ENCODE peak calls at places on chromosomes 13 and 19, in eight cellular contexts. U is AG10803, N is upper lobe of right lung, G is stomach, T is hepatocyte, C is HCT116, L is astrocyte of the cerebellum, S is BE2C. Y is an unnamed sample.

GRCh38 chr19:41426952-41427646 is at the start of gene B3GNT8:
- DNase-seq in T (peak), U (peak), G (peak), C (no peak), L (no peak), S (peak), N (peak), Y (peak)

GRCh38 chr19:14089662-14090508 is 666 bp downstream of the SAMD1 start:
- DNase-seq in N (peak), U (peak), G (peak), T (peak), C (no peak), L (no peak), S (peak), Y (peak)

GRCh38 chr19:41711376-41712261 is 3.2 kb downstream of the CEACAM5 start:
- DNase-seq in L (no peak), C (no peak), N (no peak), G (peak), U (no peak), S (no peak), T (no peak), Y (no peak)

GRCh38 chr13:70249332-70250064 is 141.2 kb upstream of the KLHL1 start:
- DNase-seq in C (peak), G (no peak), U (no peak), L (peak), T (peak), S (no peak), N (no peak), Y (no peak)

GRCh38 chr19:41299046-41299754 is 10.8 kb upstream of the CCDC97 start:
- DNase-seq in G (no peak), L (no peak), T (no peak), S (no peak), C (no peak), N (no peak), U (peak), Y (peak)

GRCh38 chr13:96020941-96021340 is 32.3 kb downstream of the UGGT2 start:
- DNase-seq in T (peak), C (no peak), U (no peak), G (no peak), L (no peak), N (no peak), S (no peak), Y (no peak)

GRCh38 chr19:1862424-1863307 is 713 bp downstream of the KLF16 start:
- DNase-seq in U (no peak), T (peak), C (no peak), L (no peak), N (peak), G (no peak), S (peak), Y (no peak)

GRCh38 chr13:103948477-103948876 is 882.3 kb upstream of the SLC10A2 start:
- DNase-seq in U (no peak), C (no peak), L (no peak), T (no peak), N (no peak), S (no peak), G (no peak), Y (no peak)

GRCh38 chr13:80473695-80474094 is 132.8 kb upstream of the SPRY2 start:
- DNase-seq in C (no peak), L (no peak), N (no peak), T (peak), G (no peak), S (no peak), U (no peak), Y (no peak)

GRCh38 chr13:41579168-41579567 is 121.8 kb downstream of the RGCC start:
- DNase-seq in C (no peak), S (no peak), L (no peak), G (no peak), T (no peak), N (no peak), U (no peak), Y (no peak)

GRCh38 chr13:97339989-97340361 is 94.0 kb upstream of the RAP2A start:
- DNase-seq in U (no peak), T (no peak), S (no peak), L (no peak), C (no peak), G (no peak), N (no peak), Y (no peak)

GRCh38 chr13:114021464-114022308 is 47.8 kb upstream of the C13orf46 start:
- DNase-seq in L (no peak), G (no peak), N (no peak), S (no peak), C (no peak), U (no peak), T (no peak), Y (no peak)

GRCh38 chr13:99969934-99970760 is 1.4 kb downstream of the ZIC5 start:
- DNase-seq in S (peak), L (no peak), U (no peak), C (peak), T (no peak), G (no peak), N (no peak), Y (no peak)

GRCh38 chr19:1324792-1325567 is 39.3 kb downstream of the EFNA2 start:
- DNase-seq in U (peak), L (peak), C (peak), N (no peak), S (peak), G (peak), T (no peak), Y (no peak)

DNA sequence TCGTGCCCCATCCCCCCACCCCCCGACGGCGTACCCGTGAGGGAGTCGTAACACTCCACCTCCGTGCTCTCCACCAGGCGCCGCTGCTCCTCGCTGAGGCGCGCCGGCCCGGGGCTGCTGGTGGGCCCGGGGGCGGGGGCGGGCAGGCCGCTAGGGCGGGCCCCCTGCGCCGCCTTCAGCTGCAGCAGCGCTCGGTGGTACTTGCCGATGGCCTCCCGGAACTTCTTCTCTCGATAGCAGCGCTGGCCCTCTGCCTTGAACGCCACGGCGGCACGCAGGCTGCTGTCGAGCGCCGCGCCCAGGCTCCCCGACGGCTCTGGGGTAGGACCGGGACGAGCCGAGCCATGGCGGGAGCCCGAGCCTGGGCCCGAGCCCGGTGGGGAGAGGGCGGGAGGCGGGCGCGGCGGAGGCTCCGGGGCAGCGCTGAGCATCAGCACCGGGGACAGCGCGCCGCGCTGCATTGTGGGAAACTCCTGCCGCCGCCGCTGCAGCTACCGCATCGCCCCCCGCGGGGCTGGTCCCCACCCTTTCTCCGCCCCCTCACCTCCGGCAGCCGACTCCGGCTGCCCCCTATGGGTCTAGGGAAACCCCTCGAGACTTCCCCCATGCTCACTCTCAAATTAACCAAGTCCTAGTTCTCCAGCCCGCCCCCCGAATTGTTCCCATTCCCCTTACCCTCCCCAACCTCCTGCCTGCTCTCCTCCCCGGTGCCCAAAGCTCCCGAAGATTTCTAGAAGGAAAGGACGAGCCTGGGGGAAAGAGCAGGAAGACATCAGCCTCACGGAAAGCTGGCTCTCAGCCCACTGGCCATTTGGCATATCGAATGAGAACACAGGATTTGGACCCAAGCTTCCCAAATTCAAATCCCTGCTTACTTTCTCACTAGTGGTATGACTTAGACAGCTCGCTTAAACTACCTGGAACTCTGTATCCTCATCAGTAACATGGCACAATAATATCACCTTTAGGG is at the start of gene TTC9B:
- DNase-seq in C (no peak), T (peak), N (no peak), S (peak), G (no peak), U (no peak), L (no peak), Y (no peak)
- TF ChIP-seq CTCF in C (no peak), T (no peak), N (no peak), S (no peak), G (no peak), U (no peak), L (no peak), Y (no peak)

GRCh38 chr13:21230516-21230915 is 54.1 kb downstream of the MRPL57 start:
- DNase-seq in C (no peak), U (no peak), T (no peak), L (no peak), S (no peak), G (no peak), N (no peak), Y (no peak)

GRCh38 chr13:21225841-21226581 is 49.6 kb downstream of the MRPL57 start:
- DNase-seq in N (no peak), C (no peak), S (no peak), G (no peak), T (no peak), L (no peak), U (no peak), Y (no peak)

GRCh38 chr13:21229241-21230024 is 53.0 kb downstream of the MRPL57 start:
- DNase-seq in C (no peak), G (no peak), S (no peak), U (no peak), T (no peak), N (no peak), L (no peak), Y (no peak)

GRCh38 chr13:21228738-21229137 is 52.3 kb downstream of the MRPL57 start:
- DNase-seq in N (no peak), L (no peak), S (no peak), C (no peak), T (no peak), G (no peak), U (no peak), Y (no peak)

DNA sequence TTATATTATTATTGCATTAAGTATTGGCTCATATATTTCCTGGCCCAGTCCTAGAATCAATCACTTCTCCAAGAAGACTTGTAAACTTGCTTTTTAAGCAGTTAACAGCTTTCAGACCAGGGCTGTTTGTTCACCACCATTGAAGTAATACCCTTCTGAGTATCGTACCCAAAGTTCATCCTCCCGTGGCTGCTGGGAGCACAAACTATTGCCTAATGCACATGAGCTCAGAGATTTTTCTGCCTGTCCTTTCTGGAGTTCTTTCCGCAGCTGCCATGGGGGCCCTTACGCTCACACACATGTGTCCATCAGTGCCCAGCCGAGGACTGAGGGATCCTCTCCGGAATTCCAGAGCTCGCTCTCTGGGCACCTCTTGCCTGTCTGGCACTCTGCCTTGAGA is 51.5 kb downstream of the MRPL57 start:
- DNase-seq in G (no peak), N (no peak), S (no peak), L (no peak), U (no peak), T (no peak), C (no peak), Y (no peak)
- H3K4me3 ChIP-seq in G (no peak), N (no peak), S (no peak), L (no peak), U (no peak), T (no peak), C (no peak), Y (no peak)

GRCh38 chr13:93002071-93002470 is 224.5 kb upstream of the GPC6 start:
- DNase-seq in G (no peak), N (no peak), L (no peak), C (no peak), U (peak), T (no peak), S (no peak), Y (no peak)

GRCh38 chr13:93007928-93008327 is 218.7 kb upstream of the GPC6 start:
- DNase-seq in T (no peak), S (no peak), U (no peak), G (no peak), N (no peak), C (no peak), L (no peak), Y (no peak)

GRCh38 chr13:93003531-93003930 is 223.1 kb upstream of the GPC6 start:
- DNase-seq in G (no peak), N (no peak), T (no peak), U (no peak), S (no peak), L (no peak), C (no peak), Y (no peak)

DNA sequence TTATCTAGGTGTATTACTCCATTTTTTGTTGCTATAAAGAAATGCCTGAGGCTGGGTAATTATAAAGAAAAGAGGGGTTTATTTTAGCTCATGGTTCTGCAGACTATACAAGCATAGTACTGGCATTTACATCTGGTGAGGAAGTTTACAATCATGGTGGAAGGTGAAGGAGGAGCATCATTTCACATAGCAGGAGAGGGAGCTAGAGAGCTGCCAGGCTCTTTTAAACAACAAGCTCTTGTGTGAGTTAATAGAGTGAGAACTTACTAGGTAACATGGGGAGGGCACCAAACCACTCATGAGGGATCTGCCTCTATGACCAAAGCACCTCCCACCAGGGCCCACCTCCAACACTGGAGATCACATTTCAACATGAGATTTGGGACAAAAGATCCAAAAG is 221.7 kb upstream of the GPC6 start:
- DNase-seq in S (peak), L (no peak), U (peak), C (no peak), G (no peak), T (no peak), N (no peak), Y (no peak)
- TF ChIP-seq CTCF in S (peak), L (no peak), U (peak), C (no peak), G (no peak), T (peak), N (no peak), Y (no peak)

GRCh38 chr19:46622118-46622446 is 2.8 kb downstream of the PTGIR start:
- DNase-seq in G (no peak), N (no peak), C (no peak), S (no peak), U (no peak), T (no peak), L (no peak), Y (no peak)

GRCh38 chr19:46623915-46624502 is 880 bp downstream of the PTGIR start:
- DNase-seq in U (no peak), T (no peak), C (no peak), S (no peak), L (no peak), G (no peak), N (no peak), Y (peak)

GRCh38 chr19:46620716-46621115 is 4.2 kb downstream of the PTGIR start:
- DNase-seq in T (no peak), G (no peak), L (no peak), C (no peak), S (no peak), N (no peak), U (peak), Y (peak)

GRCh38 chr19:46620267-46620666 is 4.6 kb downstream of the PTGIR start:
- DNase-seq in N (no peak), G (no peak), U (no peak), L (no peak), C (no peak), S (no peak), T (no peak), Y (no peak)

DNA sequence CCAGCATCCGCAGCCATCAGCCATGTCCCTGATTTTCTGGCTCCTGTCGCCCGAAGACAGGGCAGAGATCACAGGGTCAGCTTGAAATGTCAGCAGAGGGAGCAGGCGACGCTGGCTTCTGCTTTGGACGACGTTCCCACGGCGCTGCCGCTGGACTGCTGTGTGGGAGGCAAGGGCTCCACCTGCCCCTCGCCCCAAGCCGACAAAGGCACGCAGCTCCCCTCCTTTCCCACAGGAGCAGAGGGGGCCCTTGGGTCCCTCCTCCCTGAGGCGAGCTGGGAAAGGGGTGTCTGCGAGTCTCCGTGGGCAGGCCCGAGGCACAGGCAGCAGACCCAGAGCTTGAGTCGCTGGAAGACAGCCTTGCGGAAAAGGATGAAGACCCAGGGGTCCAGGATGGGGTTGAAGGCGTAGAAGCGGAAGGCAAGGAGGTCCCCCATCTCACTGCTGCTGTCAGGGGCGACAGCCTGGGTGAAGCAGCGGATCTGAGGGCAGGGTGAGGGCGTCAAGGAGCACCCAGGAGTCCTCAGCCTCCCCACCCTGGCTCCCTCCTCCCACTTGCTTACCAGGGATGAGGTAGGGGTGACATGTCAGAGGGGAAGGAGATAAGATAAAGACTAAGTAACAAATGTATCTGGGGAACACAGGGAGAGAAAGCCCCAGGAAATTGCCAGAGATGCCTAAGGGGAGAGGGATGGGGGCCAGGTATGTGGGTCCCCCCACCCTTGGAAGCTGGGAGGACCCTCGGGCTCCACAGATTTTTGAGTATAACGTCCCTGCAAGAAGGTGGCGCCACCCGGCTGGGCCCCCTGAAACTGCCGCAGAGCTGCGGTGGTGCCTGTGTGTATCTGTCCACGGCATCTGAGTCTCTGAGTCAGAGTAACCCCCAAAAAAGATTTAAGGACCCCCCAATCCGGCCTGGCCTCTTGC is 3.4 kb downstream of the PTGIR start:
- DNase-seq in S (no peak), G (no peak), U (no peak), L (no peak), N (no peak), T (no peak), C (no peak), Y (peak)
- H3K4me3 ChIP-seq in S (no peak), G (peak), U (peak), L (no peak), N (peak), T (no peak), C (no peak), Y (peak)

DNA sequence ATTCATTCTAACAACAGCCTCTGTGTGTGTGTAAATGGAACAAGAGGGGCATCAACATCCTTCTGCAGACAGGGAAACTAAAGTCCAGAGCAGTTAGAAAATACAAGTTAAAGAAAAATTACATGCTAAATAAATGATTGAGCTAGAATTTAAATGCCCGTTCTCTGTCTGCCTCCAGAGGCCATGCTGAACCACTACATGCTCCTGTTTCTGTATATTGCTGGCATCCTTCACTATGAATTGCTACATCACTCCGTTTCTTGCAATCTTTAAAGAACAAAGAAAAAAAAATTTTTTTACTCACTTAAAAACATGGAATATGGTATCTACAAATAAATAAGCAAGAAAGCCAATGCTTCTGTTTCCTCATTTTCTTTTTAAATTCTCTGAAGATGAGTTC is 47.9 kb downstream of the DCT start:
- DNase-seq in S (no peak), U (peak), G (no peak), L (no peak), N (no peak), T (no peak), C (no peak), Y (no peak)
- TF ChIP-seq CTCF in S (peak), U (peak), G (no peak), L (peak), N (no peak), T (peak), C (no peak), Y (no peak)

DNA sequence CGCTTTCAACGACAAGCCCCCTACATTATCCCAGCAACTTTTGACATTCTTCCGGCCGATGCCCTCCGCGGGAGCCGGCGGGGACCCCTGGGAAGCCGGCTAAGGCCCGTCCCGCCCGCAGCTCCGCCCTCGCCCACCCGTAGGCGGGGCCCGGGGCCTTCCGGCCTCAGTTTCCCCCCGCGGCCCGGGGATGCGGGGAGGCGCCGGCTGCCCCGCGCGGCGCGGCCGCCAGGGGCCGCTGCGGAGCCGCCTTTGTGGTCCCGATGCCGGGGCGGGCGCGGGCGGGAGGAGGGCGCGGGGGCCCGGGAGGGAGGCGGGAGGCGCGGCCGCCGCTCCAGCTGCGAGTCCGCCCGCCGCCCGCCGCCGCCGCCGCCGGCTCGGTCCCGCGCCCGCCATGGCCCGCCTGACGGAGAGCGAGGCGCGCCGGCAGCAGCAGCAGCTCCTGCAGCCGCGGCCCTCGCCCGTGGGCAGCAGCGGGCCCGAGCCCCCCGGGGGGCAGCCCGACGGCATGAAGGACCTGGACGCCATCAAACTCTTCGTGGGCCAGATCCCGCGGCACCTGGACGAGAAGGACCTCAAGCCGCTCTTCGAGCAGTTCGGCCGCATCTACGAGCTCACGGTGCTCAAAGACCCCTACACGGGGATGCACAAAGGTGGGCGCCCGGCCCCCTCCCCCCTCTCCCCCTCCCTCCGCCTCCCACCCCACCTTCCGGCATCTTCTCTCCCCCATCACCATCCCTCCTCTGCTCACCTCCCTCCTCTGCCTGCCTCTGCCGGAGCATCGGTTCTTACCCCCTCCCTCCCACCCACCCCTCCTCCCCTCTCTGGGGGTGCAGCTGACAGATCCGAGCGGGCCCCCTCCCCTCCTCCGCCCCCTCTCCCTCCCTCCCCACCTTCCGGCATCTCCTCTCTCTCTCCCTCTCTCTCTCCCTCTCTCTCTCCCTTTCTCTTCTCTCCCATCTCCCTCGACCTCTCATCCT is at the start of gene CELF5:
- DNase-seq in G (peak), C (no peak), U (peak), N (peak), T (peak), S (peak), L (no peak), Y (no peak)
- H3K4me3 ChIP-seq in G (peak), C (peak), U (no peak), N (no peak), T (no peak), S (no peak), L (no peak), Y (no peak)